ENCODE peak calls at places on chromosomes 1 and 21, in seven cellular contexts. S is heart right ventricle, X is prostate gland, L is heart left ventricle, G is adrenal gland, R is thoracic aorta, W is A673. K is an unnamed sample.

GRCh38 chr21:35968564-35968963 is 91.8 kb downstream of the SETD4 start:
- DNase-seq in R (no peak), X (no peak), W (no peak), L (no peak), S (no peak), G (no peak), K (no peak)

GRCh38 chr1:29809446-29810120 is 573.3 kb downstream of the PTPRU start:
- DNase-seq in G (no peak), L (no peak), W (no peak), S (no peak), R (no peak), X (no peak), K (no peak)

GRCh38 chr1:119674835-119675289 is 26.8 kb upstream of the ZNF697 start:
- DNase-seq in S (no peak), W (peak; percentile 95), G (no peak), X (no peak), L (no peak), R (no peak), K (no peak)

GRCh38 chr21:38645282-38645681 is 147.0 kb upstream of the ERG start:
- DNase-seq in X (no peak), W (no peak), L (no peak), R (no peak), S (no peak), G (no peak), K (no peak)

GRCh38 chr1:48052923-48053291 is 55.7 kb upstream of the TRABD2B start:
- DNase-seq in S (no peak), L (no peak), X (no peak), R (no peak), G (no peak), W (no peak), K (no peak)

GRCh38 chr1:231419738-231420298 is 2.3 kb downstream of the EGLN1 start:
- DNase-seq in R (no peak), L (no peak), G (no peak), X (no peak), W (no peak), S (no peak), K (no peak)

GRCh38 chr1:184632415-184633175 is 122.1 kb downstream of the EDEM3 start:
- DNase-seq in R (no peak), L (no peak), W (no peak), S (no peak), G (no peak), X (peak; percentile 96), K (peak; percentile 96)

GRCh38 chr1:22039594-22040347 is 12.7 kb upstream of the CDC42 start:
- DNase-seq in L (peak; percentile 82), R (no peak), W (peak; percentile 66), S (peak; percentile 78), G (peak; percentile 66), X (peak; percentile 46), K (no peak)

GRCh38 chr1:74753104-74753503 is 20.2 kb downstream of the TYW3 start:
- DNase-seq in X (no peak), S (no peak), G (no peak), L (no peak), R (no peak), W (no peak), K (no peak)

GRCh38 chr1:70718086-70718630 is 307.1 kb downstream of the CTH start:
- DNase-seq in S (no peak), L (no peak), X (no peak), G (no peak), W (peak; percentile 21), R (no peak), K (no peak)

GRCh38 chr1:236149003-236149595 is 6.8 kb downstream of the GPR137B start:
- DNase-seq in G (no peak), L (no peak), W (no peak), X (no peak), S (no peak), R (no peak), K (no peak)

GRCh38 chr1:86616871-86617270 is 70.0 kb downstream of the CLCA4 start:
- DNase-seq in X (no peak), W (no peak), R (no peak), L (no peak), G (no peak), S (no peak), K (no peak)

GRCh38 chr1:153572569-153573015 is 6.9 kb upstream of the S100A2 start:
- DNase-seq in G (peak; percentile 96), X (peak; percentile 89), S (peak; percentile 83), L (peak; percentile 87), R (peak; percentile 77), W (peak; percentile 56), K (peak; percentile 88)

GRCh38 chr1:193807208-193807607 is 620.8 kb upstream of the B3GALT2 start:
- DNase-seq in L (no peak), W (no peak), S (no peak), X (no peak), G (no peak), R (no peak), K (no peak)

GRCh38 chr1:236287757-236288619 is 6.2 kb upstream of the ERO1B start:
- DNase-seq in W (peak; percentile 90), R (no peak), X (no peak), L (no peak), S (no peak), G (no peak), K (no peak)

GRCh38 chr1:75615664-75616435 is 4.9 kb upstream of the SLC44A5 start:
- DNase-seq in W (peak; percentile 56), S (peak; percentile 7), G (no peak), R (no peak), X (no peak), L (peak; percentile 61), K (no peak)

GRCh38 chr1:67214420-67215174 is 48.3 kb downstream of the IL23R start:
- DNase-seq in L (no peak), S (no peak), G (peak; percentile 65), W (peak; percentile 38), R (no peak), X (no peak), K (no peak)

GRCh38 chr1:71170925-71171324 is 90.1 kb upstream of the ZRANB2 start:
- DNase-seq in W (peak; percentile 29), L (no peak), X (no peak), S (no peak), R (no peak), G (no peak), K (no peak)

GRCh38 chr1:168137515-168137821 is 738 bp upstream of the GPR161 start:
- DNase-seq in S (no peak), W (no peak), X (no peak), L (no peak), G (no peak), R (no peak), K (no peak)

GRCh38 chr1:87478231-87478630 is 149.6 kb downstream of the LMO4 start:
- DNase-seq in G (no peak), S (peak; percentile 19), X (no peak), W (peak; percentile 22), L (no peak), R (no peak), K (no peak)

GRCh38 chr1:206709322-206709721 is 24.6 kb downstream of the MAPKAPK2 start:
- DNase-seq in X (no peak), W (no peak), G (no peak), R (no peak), S (no peak), L (no peak), K (no peak)
- H3K4me1 ChIP-seq in X (peaks cover 14% of the 10 kb centered on the region), W (peaks cover 20% of the 10 kb centered on the region), G (peaks cover 37% of the 10 kb centered on the region), R (peaks cover 90% of the 10 kb centered on the region), S (peaks cover 98% of the 10 kb centered on the region), L (peaks cover 65% of the 10 kb centered on the region), K (peaks cover 98% of the 10 kb centered on the region)

GRCh38 chr1:108121361-108122143 is 78.6 kb downstream of the SLC25A24 start:
- DNase-seq in X (no peak), R (no peak), L (peak; percentile 66), S (peak; percentile 41), W (no peak), G (peak; percentile 69), K (no peak)
- TF ChIP-seq CTCF in X (no peak), R (no peak), L (peak; percentile 27), S (no peak), W (no peak), G (no peak), K (no peak)

DNA sequence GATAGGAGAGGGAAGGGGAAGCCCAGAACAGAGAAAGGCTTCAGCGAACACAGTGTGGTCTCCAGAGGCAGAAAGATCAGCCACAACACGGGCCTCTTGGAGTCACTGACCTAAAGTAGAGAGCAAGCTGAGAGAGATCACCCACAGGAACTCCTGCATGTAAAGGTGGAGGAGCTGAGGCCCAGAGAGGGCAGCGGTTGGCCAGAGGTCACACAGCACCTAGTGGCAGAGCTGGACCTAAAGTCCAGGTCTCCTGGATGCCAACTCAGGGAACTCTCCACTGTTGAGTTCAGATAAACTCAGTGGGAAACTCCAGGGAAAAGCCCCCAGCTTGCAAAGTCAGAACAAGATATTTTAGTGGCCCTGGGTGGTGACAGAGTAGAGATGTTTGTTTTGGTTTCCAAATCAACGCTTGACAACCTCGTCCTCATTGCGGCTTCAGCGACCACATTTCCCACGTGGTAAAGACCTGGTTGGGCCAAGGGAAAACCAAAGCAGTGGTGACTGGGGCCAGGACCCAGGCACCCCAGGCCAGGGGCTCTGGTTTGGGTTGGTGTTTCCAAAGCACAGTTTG is 4.6 kb downstream of the IFFO2 start:
- DNase-seq in S (no peak), L (no peak), G (no peak), W (no peak), X (no peak), R (no peak), K (no peak)
- H3K4me1 ChIP-seq in S (peaks cover 87% of the 10 kb centered on the region), L (peaks cover 19% of the 10 kb centered on the region), G (peaks cover 58% of the 10 kb centered on the region), W (peaks cover 57% of the 10 kb centered on the region), X (peaks cover 46% of the 10 kb centered on the region), R (peaks cover 82% of the 10 kb centered on the region), K (peaks cover 46% of the 10 kb centered on the region)

DNA sequence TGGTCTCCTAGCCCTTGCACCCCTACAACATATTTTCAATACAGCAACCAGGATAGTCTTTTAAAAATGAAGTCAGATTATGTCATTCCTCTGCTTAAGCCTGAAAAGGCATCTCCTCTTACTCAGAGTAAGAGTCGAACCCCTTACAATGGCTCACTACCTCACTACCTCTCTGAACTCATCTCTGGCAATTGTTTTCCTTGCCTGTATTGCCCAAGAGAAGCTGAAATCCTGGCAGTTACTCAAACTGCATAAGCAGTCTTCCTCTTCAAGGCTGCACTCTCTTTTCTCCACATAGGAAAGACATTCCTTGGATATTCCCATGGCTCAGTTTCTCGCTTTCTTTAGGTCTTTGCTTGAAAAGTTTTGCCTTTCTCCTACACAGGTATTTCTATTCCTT is 22.7 kb downstream of the CLDN8 start:
- DNase-seq in L (no peak), R (no peak), S (no peak), X (no peak), G (no peak), W (no peak), K (no peak)
- TF ChIP-seq CTCF in L (no peak), R (no peak), S (no peak), X (no peak), G (no peak), W (no peak), K (no peak)

GRCh38 chr1:226674892-226675719 is 64.0 kb downstream of the ITPKB start:
- DNase-seq in X (no peak), W (no peak), G (peak; percentile 77), R (no peak), L (peak; percentile 71), S (peak; percentile 85), K (peak; percentile 62)
- H3K4me1 ChIP-seq in X (peaks cover 37% of the 10 kb centered on the region), W (peaks cover 17% of the 10 kb centered on the region), G (peaks cover 32% of the 10 kb centered on the region), R (peaks cover 50% of the 10 kb centered on the region), L (peaks cover 45% of the 10 kb centered on the region), S (no peaks in the 10 kb centered on the region), K (peaks cover 52% of the 10 kb centered on the region)

DNA sequence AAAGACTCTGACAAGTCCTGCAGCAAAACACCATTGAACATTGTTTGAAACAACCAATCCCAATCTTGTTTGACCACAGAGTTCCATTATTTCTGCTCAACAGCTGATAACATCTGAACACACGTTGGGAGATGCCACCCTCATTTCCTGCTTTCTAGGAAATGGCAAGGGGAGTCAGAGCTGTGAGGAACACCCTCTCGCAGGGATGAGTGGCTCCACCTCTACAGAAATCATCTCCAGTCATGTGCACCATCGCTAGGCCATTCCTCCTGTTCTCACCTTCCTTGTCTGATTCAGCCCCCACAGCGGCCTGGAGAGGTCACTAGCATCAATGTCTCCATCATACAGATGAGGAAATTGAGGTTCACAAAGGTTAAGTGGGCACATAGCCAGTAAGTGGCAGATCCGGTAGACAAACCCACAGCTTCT is 22.4 kb upstream of the RUNX3 start:
- DNase-seq in X (no peak), S (no peak), R (no peak), L (no peak), W (no peak), G (no peak), K (no peak)
- TF ChIP-seq CTCF in X (no peak), S (no peak), R (no peak), L (no peak), W (no peak), G (no peak), K (no peak)